ENCODE peak calls at places on chromosome 6, in six cellular contexts. G, Q, D, H, N and Z are unnamed samples.

GRCh38 chr6:117491916-117492315 is 9.4 kb downstream of the DCBLD1 start:
- DNase-seq in G (no peak), Q (no peak), D (no peak), H (no peak), N (no peak), Z (no peak)

GRCh38 chr6:88141641-88142298 is 24.4 kb downstream of the CNR1 start:
- DNase-seq in G (no peak), Q (no peak), D (no peak), H (no peak), N (no peak), Z (no peak)

GRCh38 chr6:35294308-35294945 is 3.2 kb upstream of the DEF6 start:
- DNase-seq in G (peak), Q (no peak), D (peak), H (peak), N (peak), Z (no peak)

GRCh38 chr6:44858998-44859397 is 469.1 kb upstream of the RUNX2 start:
- DNase-seq in G (no peak), Q (no peak), D (no peak), H (no peak), N (no peak), Z (no peak)

GRCh38 chr6:165117121-165117520 is 192.3 kb downstream of the C6orf118 start:
- DNase-seq in G (no peak), Q (no peak), D (no peak), H (no peak), N (no peak), Z (no peak)

GRCh38 chr6:45822269-45822812 is 193.3 kb downstream of the CLIC5 start:
- DNase-seq in G (no peak), Q (no peak), D (no peak), H (no peak), N (no peak), Z (no peak)

GRCh38 chr6:27517928-27518787 is 45.3 kb upstream of the ZNF184 start:
- DNase-seq in G (no peak), Q (no peak), D (no peak), H (peak), N (no peak), Z (no peak)

GRCh38 chr6:149480502-149481280 is 4.1 kb downstream of the ZC3H12D start:
- DNase-seq in G (no peak), Q (no peak), D (no peak), H (no peak), N (no peak), Z (no peak)

GRCh38 chr6:100465701-100466409 is 1.1 kb upstream of the SIM1 start:
- DNase-seq in G (no peak), Q (no peak), D (no peak), H (no peak), N (no peak), Z (no peak)

GRCh38 chr6:125793863-125794262 is 3.1 kb downstream of the NCOA7 start:
- DNase-seq in G (no peak), Q (no peak), D (no peak), H (peak), N (no peak), Z (no peak)

GRCh38 chr6:45845546-45845945 is 170.1 kb downstream of the CLIC5 start:
- DNase-seq in G (no peak), Q (no peak), D (no peak), H (peak), N (no peak), Z (peak)

GRCh38 chr6:141265748-141266647 is 866.7 kb upstream of the GJE1 start:
- DNase-seq in G (no peak), Q (no peak), D (no peak), H (no peak), N (no peak), Z (no peak)

GRCh38 chr6:56570434-56571359 is 72.0 kb downstream of the DST start:
- DNase-seq in G (peak), Q (no peak), D (no peak), H (no peak), N (no peak), Z (no peak)

GRCh38 chr6:72950114-72950860 is 275.0 kb downstream of the KHDC1L start:
- DNase-seq in G (peak), Q (no peak), D (no peak), H (peak), N (peak), Z (no peak)

GRCh38 chr6:132841967-132842366 is 27.6 kb downstream of the RPS12 start:
- DNase-seq in G (no peak), Q (no peak), D (no peak), H (no peak), N (no peak), Z (no peak)

GRCh38 chr6:978937-979685 is 286.2 kb upstream of the EXOC2 start:
- DNase-seq in G (no peak), Q (no peak), D (no peak), H (no peak), N (no peak), Z (no peak)

GRCh38 chr6:167666571-167667203 is 160.0 kb upstream of the AFDN start:
- DNase-seq in G (no peak), Q (no peak), D (no peak), H (no peak), N (no peak), Z (no peak)

GRCh38 chr6:167668754-167669552 is 157.8 kb upstream of the AFDN start:
- DNase-seq in G (no peak), Q (no peak), D (no peak), H (no peak), N (no peak), Z (no peak)

GRCh38 chr6:167667204-167668018 is 159.3 kb upstream of the AFDN start:
- DNase-seq in G (no peak), Q (no peak), D (no peak), H (no peak), N (no peak), Z (no peak)

GRCh38 chr6:167669553-167669849 is 157.2 kb upstream of the AFDN start:
- DNase-seq in G (no peak), Q (no peak), D (no peak), H (no peak), N (no peak), Z (no peak)

DNA sequence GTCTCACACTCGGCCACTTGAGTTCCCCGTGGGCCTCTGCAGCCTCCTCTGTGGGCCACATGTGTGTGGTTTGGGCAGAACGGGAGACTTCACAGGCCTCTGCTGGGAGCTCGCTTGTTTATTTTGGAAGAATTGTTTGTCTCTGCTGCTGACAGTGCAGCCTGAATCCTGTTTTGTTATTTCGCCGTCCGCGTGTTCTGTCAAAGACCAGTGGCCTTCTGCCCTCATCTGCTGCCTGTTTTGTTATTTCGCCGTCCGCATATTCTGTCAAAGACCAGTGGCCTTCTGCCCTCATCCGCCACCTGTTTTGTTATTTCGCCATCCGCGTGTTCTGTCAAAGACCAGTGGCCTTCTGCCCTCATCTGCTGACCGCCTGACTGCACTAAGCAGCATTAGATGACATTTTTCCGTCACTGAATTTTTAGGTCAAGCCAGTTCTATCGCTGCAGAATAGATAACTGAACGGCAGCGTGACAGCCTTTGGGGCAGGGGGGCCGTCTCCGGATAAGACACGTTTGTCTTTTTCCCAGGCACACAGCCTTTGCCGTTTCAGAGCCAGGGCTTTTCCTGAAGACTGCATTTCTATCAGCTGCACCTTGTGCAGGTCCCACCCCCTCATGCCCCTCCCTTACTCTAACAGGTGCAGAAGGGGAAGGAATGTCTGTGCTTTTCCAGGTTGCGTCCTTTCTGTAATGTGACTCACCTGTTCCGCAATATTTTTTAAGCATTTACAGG is 158.5 kb upstream of the AFDN start:
- DNase-seq in G (peak), Q (no peak), D (peak), H (no peak), N (no peak), Z (no peak)
- TF ChIP-seq CTCF in G (no peak), Q (no peak), D (no peak), H (no peak), N (no peak), Z (no peak)

GRCh38 chr6:17091122-17091521 is 10.7 kb upstream of the STMND1 start:
- DNase-seq in G (no peak), Q (no peak), D (no peak), H (no peak), N (no peak), Z (no peak)
- TF ChIP-seq CTCF in G (peak), Q (peak), D (peak), H (peak), N (no peak), Z (peak)

GRCh38 chr6:118917550-118918321 is 17.2 kb downstream of the MCM9 start:
- DNase-seq in G (no peak), Q (no peak), D (no peak), H (no peak), N (no peak), Z (no peak)

GRCh38 chr6:118914598-118914997 is 20.4 kb downstream of the MCM9 start:
- DNase-seq in G (no peak), Q (no peak), D (no peak), H (no peak), N (no peak), Z (no peak)

GRCh38 chr6:118908441-118908840 is 14.5 kb downstream of the ASF1A start:
- DNase-seq in G (no peak), Q (no peak), D (no peak), H (no peak), N (no peak), Z (no peak)

GRCh38 chr6:118913161-118913560 is 19.2 kb downstream of the ASF1A start:
- DNase-seq in G (no peak), Q (no peak), D (no peak), H (no peak), N (no peak), Z (no peak)

GRCh38 chr6:118912646-118913045 is 18.7 kb downstream of the ASF1A start:
- DNase-seq in G (no peak), Q (no peak), D (peak), H (no peak), N (no peak), Z (no peak)
- TF ChIP-seq CTCF in G (no peak), Q (no peak), D (no peak), H (no peak), N (no peak), Z (no peak)

GRCh38 chr6:42745083-42745637 is 743 bp downstream of the TBCC start:
- DNase-seq in G (no peak), Q (peak), D (peak), H (peak), N (no peak), Z (no peak)

GRCh38 chr6:42746452-42747400 is 823 bp upstream of the TBCC start:
- DNase-seq in G (peak), Q (peak), D (peak), H (peak), N (peak), Z (peak)

GRCh38 chr6:42745638-42746451 is at the start of gene TBCC:
- DNase-seq in G (peak), Q (peak), D (peak), H (peak), N (peak), Z (peak)

GRCh38 chr6:42742116-42742894 is 3.6 kb downstream of the TBCC start:
- DNase-seq in G (no peak), Q (no peak), D (no peak), H (peak), N (no peak), Z (no peak)

DNA sequence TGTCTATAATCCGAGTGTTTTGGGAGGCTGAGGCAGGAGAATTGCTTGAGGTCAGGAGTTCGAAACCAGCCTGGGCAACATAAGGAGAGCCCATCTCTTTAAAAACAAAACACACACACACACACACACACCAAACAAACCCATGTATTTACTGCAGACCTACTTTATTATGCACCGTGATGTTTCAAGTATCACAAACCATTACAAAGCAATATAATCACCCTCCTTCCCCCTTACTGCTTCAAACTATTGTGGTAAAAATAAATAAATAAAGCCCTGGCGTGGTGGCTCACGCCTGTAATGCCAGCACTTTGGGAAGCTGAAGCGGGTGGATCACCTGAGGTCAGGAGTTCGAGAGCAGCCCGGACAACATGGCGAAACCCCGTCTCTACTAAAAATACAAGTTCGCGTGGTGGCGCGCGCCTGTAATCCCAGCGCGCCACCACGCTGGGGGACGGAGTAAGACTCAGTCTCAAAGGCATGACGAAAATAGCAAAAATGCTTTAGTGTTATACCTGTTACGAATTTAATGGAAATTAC is 1.5 kb downstream of the TBCC start:
- DNase-seq in G (no peak), Q (no peak), D (no peak), H (no peak), N (no peak), Z (no peak)
- TF ChIP-seq CTCF in G (no peak), Q (no peak), D (no peak), H (no peak), N (no peak), Z (no peak)

DNA sequence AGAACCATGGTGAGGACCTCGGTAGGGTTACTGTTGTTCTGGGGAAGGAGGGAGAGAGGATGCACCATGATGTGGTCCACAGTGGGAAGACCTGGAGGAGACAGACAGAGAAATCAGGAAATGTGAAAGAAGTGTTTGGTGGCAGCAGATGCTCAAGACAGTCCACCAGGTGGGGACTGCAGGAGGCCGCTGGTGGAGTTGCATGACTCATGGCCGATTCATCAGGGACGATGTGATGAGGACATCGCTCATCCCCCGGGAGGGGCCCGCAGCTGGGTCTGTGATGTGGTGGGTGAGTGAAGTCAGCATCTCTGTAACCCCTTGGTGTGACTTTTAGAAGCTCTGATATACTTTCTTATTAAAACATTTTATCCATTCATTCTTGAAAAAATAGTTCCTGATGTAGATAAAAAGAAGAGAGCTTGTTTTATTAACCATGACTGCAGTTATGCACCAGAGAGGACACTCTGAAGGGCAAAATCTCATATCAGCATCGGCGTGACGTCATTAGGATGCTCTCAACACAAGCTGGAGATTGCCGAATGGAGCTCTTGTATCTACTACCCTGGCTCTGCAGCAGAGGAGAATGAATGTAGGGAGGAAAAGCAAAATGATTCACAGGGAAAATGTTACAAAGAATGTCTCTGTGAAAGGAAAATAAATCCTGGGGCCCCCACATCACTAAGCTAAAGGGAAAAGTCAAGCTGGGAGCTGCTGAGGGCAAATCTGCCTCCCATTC is 71.2 kb downstream of the RAMACL start:
- DNase-seq in G (peak), Q (no peak), D (peak), H (peak), N (peak), Z (no peak)
- TF ChIP-seq CTCF in G (peak), Q (no peak), D (no peak), H (peak), N (peak), Z (no peak)

GRCh38 chr6:124683507-124683906 is 278.7 kb upstream of the RNF217 start:
- DNase-seq in G (no peak), Q (no peak), D (no peak), H (no peak), N (no peak), Z (no peak)
- TF ChIP-seq CTCF in G (no peak), Q (no peak), D (no peak), H (no peak), N (no peak), Z (peak)

GRCh38 chr6:21219241-21219640 is 374.3 kb upstream of the SOX4 start:
- DNase-seq in G (no peak), Q (no peak), D (no peak), H (no peak), N (no peak), Z (no peak)

GRCh38 chr6:21208114-21208795 is 385.3 kb upstream of the SOX4 start:
- DNase-seq in G (no peak), Q (no peak), D (no peak), H (no peak), N (no peak), Z (no peak)

GRCh38 chr6:21214738-21215448 is 378.7 kb upstream of the SOX4 start:
- DNase-seq in G (no peak), Q (no peak), D (no peak), H (peak), N (no peak), Z (no peak)

GRCh38 chr6:21208796-21209186 is 384.8 kb upstream of the SOX4 start:
- DNase-seq in G (no peak), Q (no peak), D (no peak), H (no peak), N (no peak), Z (no peak)

DNA sequence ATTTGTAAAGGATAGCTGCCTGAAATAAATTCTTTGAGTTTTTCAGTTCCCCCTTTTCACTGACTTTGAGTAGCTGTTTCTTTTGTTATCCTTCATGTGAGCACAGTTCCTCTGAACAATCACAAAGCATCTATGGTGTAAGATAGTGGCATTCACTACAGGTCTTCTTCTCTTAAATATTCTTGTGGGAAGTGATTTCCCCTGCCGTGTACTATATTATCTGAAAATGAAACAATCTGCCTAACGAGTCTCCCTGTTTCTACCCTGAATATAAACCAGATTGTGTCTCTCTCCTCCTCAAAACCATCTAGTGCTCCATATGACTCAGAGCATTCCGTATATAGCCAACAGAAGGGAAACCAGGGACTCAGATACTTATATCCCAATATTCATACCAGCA is 380.1 kb upstream of the SOX4 start:
- DNase-seq in G (no peak), Q (no peak), D (no peak), H (no peak), N (no peak), Z (no peak)
- TF ChIP-seq CTCF in G (no peak), Q (no peak), D (no peak), H (no peak), N (no peak), Z (no peak)